ENCODE peak calls at places on chromosomes 5 and 9, in ten cellular contexts. I is HCT116; V is memory B cell; E is EL; O is AML-193; K is CD8-positive, alpha-beta memory T cell; C is heart right ventricle; P is lung; Y is psoas muscle; S is Right ventricle myocardium superior. T is an unnamed sample.
A peak's percentile ranks its signal among the peaks of the same experiment; 100 is the strongest.

GRCh38 chr5:139725073-139725830 is 70.4 kb upstream of the PSD2 start:
- DNase-seq in I (no peak), V (no peak), E (peak; percentile 95), O (no peak), K (no peak), C (peak; percentile 46), P (no peak), Y (peak; percentile 50), S (peak; percentile 62), T (peak; percentile 94)

GRCh38 chr9:109536859-109537258 is 38.8 kb upstream of the PTPN3 start:
- DNase-seq in I (no peak), V (no peak), E (no peak), O (no peak), K (no peak), C (peak; percentile 13), P (no peak), Y (no peak), S (no peak), T (no peak)

GRCh38 chr9:12696931-12697622 is 3.9 kb downstream of the TYRP1 start:
- DNase-seq in I (no peak), V (no peak), E (no peak), O (no peak), K (no peak), C (no peak), P (no peak), Y (no peak), S (no peak), T (peak; percentile 4)

GRCh38 chr5:110439280-110439679 is 287.2 kb downstream of the TMEM232 start:
- DNase-seq in I (no peak), V (no peak), E (no peak), O (no peak), K (no peak), C (no peak), P (no peak), Y (no peak), S (no peak), T (no peak)

GRCh38 chr9:89597711-89598707 is 6.8 kb upstream of the GADD45G start:
- DNase-seq in I (no peak), V (peak; percentile 61), E (peak; percentile 58), O (peak; percentile 56), K (peak; percentile 24), C (no peak), P (peak; percentile 54), Y (no peak), S (no peak), T (peak; percentile 65)

GRCh38 chr9:103649086-103649485 is 445.0 kb upstream of the SMC2 start:
- DNase-seq in I (no peak), V (no peak), E (no peak), O (no peak), K (no peak), C (no peak), P (no peak), Y (no peak), S (no peak), T (no peak)

GRCh38 chr5:79956173-79956670 is 34.8 kb downstream of the MTX3 start:
- DNase-seq in I (peak; percentile 8), V (no peak), E (peak; percentile 87), O (no peak), K (no peak), C (no peak), P (no peak), Y (no peak), S (no peak), T (peak; percentile 74)

GRCh38 chr9:129225815-129226214 is 47.8 kb upstream of the IER5L start:
- DNase-seq in I (no peak), V (no peak), E (peak; percentile 84), O (no peak), K (peak; percentile 37), C (peak; percentile 75), P (no peak), Y (peak; percentile 79), S (peak; percentile 82), T (peak; percentile 87)

GRCh38 chr9:88988796-88989641 is 2.2 kb upstream of the S1PR3 start:
- DNase-seq in I (no peak), V (no peak), E (peak; percentile 64), O (peak; percentile 91), K (no peak), C (no peak), P (no peak), Y (no peak), S (no peak), T (peak; percentile 77)

GRCh38 chr5:141525659-141526058 is 36.8 kb downstream of the PCDHGC5 start:
- DNase-seq in I (no peak), V (no peak), E (no peak), O (no peak), K (no peak), C (no peak), P (peak; percentile 25), Y (no peak), S (no peak), T (no peak)

GRCh38 chr9:131282688-131283422 is 6.5 kb upstream of the FAM78A start:
- DNase-seq in I (no peak), V (no peak), E (no peak), O (no peak), K (no peak), C (peak; percentile 55), P (no peak), Y (peak; percentile 59), S (peak; percentile 65), T (peak; percentile 45)

GRCh38 chr9:126367139-126367538 is 40.5 kb downstream of the MVB12B start:
- DNase-seq in I (no peak), V (no peak), E (no peak), O (no peak), K (no peak), C (no peak), P (no peak), Y (no peak), S (no peak), T (no peak)

GRCh38 chr9:91361294-91362201 is at the start of gene AUH:
- DNase-seq in I (peak; percentile 40), V (peak; percentile 88), E (peak; percentile 81), O (peak; percentile 62), K (peak; percentile 86), C (peak; percentile 90), P (peak; percentile 83), Y (peak; percentile 87), S (peak; percentile 92), T (peak; percentile 81)

GRCh38 chr9:71812385-71812784 is 44.1 kb upstream of the CEMIP2 start:
- DNase-seq in I (no peak), V (no peak), E (no peak), O (no peak), K (no peak), C (peak; percentile 18), P (no peak), Y (peak; percentile 56), S (peak; percentile 59), T (peak; percentile 29)

GRCh38 chr5:54610197-54610898 is 92.8 kb downstream of the SNX18 start:
- DNase-seq in I (no peak), V (peak; percentile 22), E (peak; percentile 43), O (peak; percentile 25), K (peak; percentile 56), C (no peak), P (no peak), Y (no peak), S (no peak), T (peak; percentile 68)

GRCh38 chr5:78829811-78830499 is 155.2 kb downstream of the ARSB start:
- DNase-seq in I (no peak), V (no peak), E (no peak), O (no peak), K (no peak), C (peak; percentile 67), P (no peak), Y (peak; percentile 63), S (peak; percentile 89), T (peak; percentile 54)

GRCh38 chr5:38548064-38548759 is 8.2 kb downstream of the LIFR start:
- DNase-seq in I (no peak), V (no peak), E (no peak), O (no peak), K (no peak), C (no peak), P (no peak), Y (no peak), S (no peak), T (no peak)

GRCh38 chr5:179318193-179318955 is 26.9 kb downstream of the ADAMTS2 start:
- DNase-seq in I (no peak), V (no peak), E (no peak), O (no peak), K (no peak), C (peak; percentile 13), P (no peak), Y (peak; percentile 19), S (peak; percentile 48), T (peak; percentile 47)

GRCh38 chr5:132238169-132238744 is 10.6 kb upstream of the P4HA2 start:
- DNase-seq in I (no peak), V (peak; percentile 78), E (peak; percentile 74), O (peak; percentile 32), K (peak; percentile 36), C (peak; percentile 54), P (peak; percentile 77), Y (peak; percentile 70), S (peak; percentile 77), T (peak; percentile 73)

GRCh38 chr5:73540192-73540591 is 25.2 kb downstream of the ANKRA2 start:
- DNase-seq in I (no peak), V (no peak), E (peak; percentile 79), O (no peak), K (no peak), C (no peak), P (no peak), Y (no peak), S (no peak), T (peak; percentile 83)

GRCh38 chr9:126986506-126986951 is 71.9 kb downstream of the RALGPS1 start:
- DNase-seq in I (peak; percentile 16), V (no peak), E (no peak), O (no peak), K (no peak), C (no peak), P (no peak), Y (no peak), S (no peak), T (peak; percentile 6)

GRCh38 chr9:82604947-82605656 is 457.8 kb downstream of the RASEF start:
- DNase-seq in I (no peak), V (no peak), E (no peak), O (no peak), K (no peak), C (no peak), P (no peak), Y (no peak), S (no peak), T (peak; percentile 5)

GRCh38 chr5:59036274-59036961 is 453.5 kb downstream of the RAB3C start:
- DNase-seq in I (peak; percentile 28), V (no peak), E (peak; percentile 94), O (peak; percentile 78), K (peak; percentile 43), C (no peak), P (peak; percentile 62), Y (peak; percentile 56), S (no peak), T (peak; percentile 93)

GRCh38 chr5:141199359-141200235 is at the start of gene PCDHB11:
- DNase-seq in I (no peak), V (no peak), E (peak; percentile 3), O (peak; percentile 28), K (no peak), C (no peak), P (no peak), Y (no peak), S (no peak), T (no peak)

GRCh38 chr5:69368458-69369368 is 607 bp downstream of the AK6 start:
- DNase-seq in I (peak; percentile 31), V (no peak), E (peak; percentile 6), O (peak; percentile 38), K (peak; percentile 21), C (no peak), P (no peak), Y (no peak), S (no peak), T (peak; percentile 3)

GRCh38 chr5:164191240-164191639 is 685.8 kb downstream of the MAT2B start:
- DNase-seq in I (no peak), V (no peak), E (no peak), O (no peak), K (no peak), C (peak; percentile 16), P (no peak), Y (no peak), S (peak; percentile 44), T (no peak)

GRCh38 chr5:76642390-76643040 is 19.3 kb upstream of the F2RL2 start:
- DNase-seq in I (no peak), V (no peak), E (peak; percentile 51), O (no peak), K (no peak), C (no peak), P (no peak), Y (no peak), S (no peak), T (peak; percentile 50)

GRCh38 chr5:65185468-65185867 is 296.3 kb downstream of the ADAMTS6 start:
- DNase-seq in I (no peak), V (no peak), E (peak; percentile 77), O (no peak), K (no peak), C (no peak), P (no peak), Y (no peak), S (no peak), T (peak; percentile 84)

T was measured in EH.